ENCODE peak calls at places on chromosomes 2 and 18, in eight cellular contexts. I is fibroblast of the aortic adventitia, O is adrenal gland, G is upper lobe of left lung, T is BE2C, M is AG09309, C is suprapubic skin, F is WTC11. J is an unnamed sample.

GRCh38 chr2:234156326-234156725 is 105.8 kb downstream of the SPP2 start:
- DNase-seq in I (no peak), O (no peak), G (no peak), T (no peak), M (no peak), C (no peak), F (no peak), J (no peak)

GRCh38 chr18:49207373-49207772 is 253.1 kb downstream of the DYM start:
- DNase-seq in I (peak), O (no peak), G (no peak), T (no peak), M (no peak), C (no peak), F (no peak), J (no peak)

GRCh38 chr18:9961031-9961430 is 47.2 kb downstream of the VAPA start:
- DNase-seq in I (peak), O (peak), G (no peak), T (no peak), M (no peak), C (no peak), F (no peak), J (no peak)

GRCh38 chr2:204695506-204695905 is 150.2 kb downstream of the PARD3B start:
- DNase-seq in I (peak), O (no peak), G (no peak), T (no peak), M (peak), C (no peak), F (no peak), J (no peak)

GRCh38 chr2:162734866-162735265 is 103.7 kb downstream of the KCNH7 start:
- DNase-seq in I (no peak), O (no peak), G (no peak), T (no peak), M (no peak), C (no peak), F (no peak), J (no peak)

GRCh38 chr18:31678425-31678824 is 6.0 kb downstream of the B4GALT6 start:
- DNase-seq in I (no peak), O (peak), G (no peak), T (no peak), M (no peak), C (no peak), F (no peak), J (no peak)

GRCh38 chr2:183409662-183410061 is 285.4 kb downstream of the NUP35 start:
- DNase-seq in I (no peak), O (no peak), G (no peak), T (no peak), M (no peak), C (no peak), F (no peak), J (no peak)

GRCh38 chr2:102618452-102619413 is 620 bp upstream of the SLC9A2 start:
- DNase-seq in I (peak), O (peak), G (peak), T (no peak), M (no peak), C (no peak), F (peak), J (peak)

GRCh38 chr18:435940-436339 is 64.6 kb downstream of the COLEC12 start:
- DNase-seq in I (no peak), O (no peak), G (no peak), T (no peak), M (no peak), C (no peak), F (no peak), J (no peak)

GRCh38 chr2:219656523-219656922 is 29.1 kb downstream of the SLC4A3 start:
- DNase-seq in I (peak), O (no peak), G (no peak), T (no peak), M (no peak), C (no peak), F (no peak), J (no peak)

GRCh38 chr18:11989966-11990380 is 8.7 kb downstream of the IMPA2 start:
- DNase-seq in I (no peak), O (no peak), G (no peak), T (no peak), M (no peak), C (no peak), F (peak), J (no peak)

GRCh38 chr2:200025717-200026116 is 70.3 kb downstream of the MAIP1 start:
- DNase-seq in I (no peak), O (peak), G (no peak), T (no peak), M (no peak), C (no peak), F (no peak), J (no peak)

GRCh38 chr2:38981061-38981669 is 91.5 kb downstream of the ARHGEF33 start:
- DNase-seq in I (no peak), O (no peak), G (no peak), T (no peak), M (no peak), C (no peak), F (no peak), J (no peak)

GRCh38 chr2:209368924-209369323 is 54.9 kb upstream of the MAP2 start:
- DNase-seq in I (peak), O (peak), G (peak), T (peak), M (peak), C (no peak), F (no peak), J (no peak)

GRCh38 chr2:112305132-112305531 is 29.7 kb downstream of the ZC3H6 start:
- DNase-seq in I (no peak), O (no peak), G (no peak), T (no peak), M (no peak), C (no peak), F (no peak), J (no peak)

GRCh38 chr2:230054079-230054478 is 14.6 kb downstream of the SLC16A14 start:
- DNase-seq in I (peak), O (peak), G (no peak), T (no peak), M (peak), C (no peak), F (no peak), J (no peak)

GRCh38 chr18:5303636-5304035 is 8.1 kb upstream of the ZBTB14 start:
- DNase-seq in I (no peak), O (no peak), G (no peak), T (no peak), M (no peak), C (no peak), F (no peak), J (no peak)

GRCh38 chr2:127700527-127701192 is 637 bp upstream of the SFT2D3 start:
- DNase-seq in I (no peak), O (peak), G (peak), T (no peak), M (no peak), C (no peak), F (peak), J (peak)

GRCh38 chr2:25421746-25422431 is 80.2 kb upstream of the DNMT3A start:
- DNase-seq in I (no peak), O (no peak), G (no peak), T (no peak), M (no peak), C (no peak), F (no peak), J (no peak)

GRCh38 chr2:154527962-154528361 is 170.5 kb upstream of the KCNJ3 start:
- DNase-seq in I (no peak), O (no peak), G (no peak), T (no peak), M (no peak), C (no peak), F (no peak), J (no peak)

GRCh38 chr2:57876313-57876712 is 170.3 kb upstream of the VRK2 start:
- DNase-seq in I (no peak), O (no peak), G (no peak), T (no peak), M (no peak), C (no peak), F (no peak), J (no peak)

GRCh38 chr2:8475349-8476045 is 206.4 kb upstream of the ID2 start:
- DNase-seq in I (no peak), O (no peak), G (no peak), T (no peak), M (no peak), C (peak), F (no peak), J (no peak)

GRCh38 chr2:10514743-10515142 is 66.6 kb upstream of the ODC1 start:
- DNase-seq in I (peak), O (no peak), G (peak), T (no peak), M (peak), C (peak), F (no peak), J (no peak)

GRCh38 chr18:46215902-46216723 is 111.9 kb downstream of the HAUS1 start:
- DNase-seq in I (no peak), O (no peak), G (no peak), T (no peak), M (no peak), C (no peak), F (no peak), J (no peak)

GRCh38 chr18:46212398-46212797 is 108.2 kb downstream of the HAUS1 start:
- DNase-seq in I (no peak), O (no peak), G (no peak), T (no peak), M (no peak), C (no peak), F (no peak), J (no peak)

GRCh38 chr18:46211816-46212215 is 107.6 kb downstream of the HAUS1 start:
- DNase-seq in I (peak), O (no peak), G (no peak), T (no peak), M (no peak), C (no peak), F (no peak), J (no peak)

GRCh38 chr18:46214435-46214834 is 110.2 kb downstream of the HAUS1 start:
- DNase-seq in I (no peak), O (no peak), G (no peak), T (no peak), M (no peak), C (no peak), F (no peak), J (no peak)

GRCh38 chr18:46213295-46213694 is 109.1 kb downstream of the HAUS1 start:
- DNase-seq in I (peak), O (no peak), G (no peak), T (no peak), M (no peak), C (no peak), F (no peak), J (no peak)
- TF ChIP-seq CTCF in I (peak), O (peak), G (peak), T (peak), M (peak), C (peak), F (peak), J (peak)

DNA sequence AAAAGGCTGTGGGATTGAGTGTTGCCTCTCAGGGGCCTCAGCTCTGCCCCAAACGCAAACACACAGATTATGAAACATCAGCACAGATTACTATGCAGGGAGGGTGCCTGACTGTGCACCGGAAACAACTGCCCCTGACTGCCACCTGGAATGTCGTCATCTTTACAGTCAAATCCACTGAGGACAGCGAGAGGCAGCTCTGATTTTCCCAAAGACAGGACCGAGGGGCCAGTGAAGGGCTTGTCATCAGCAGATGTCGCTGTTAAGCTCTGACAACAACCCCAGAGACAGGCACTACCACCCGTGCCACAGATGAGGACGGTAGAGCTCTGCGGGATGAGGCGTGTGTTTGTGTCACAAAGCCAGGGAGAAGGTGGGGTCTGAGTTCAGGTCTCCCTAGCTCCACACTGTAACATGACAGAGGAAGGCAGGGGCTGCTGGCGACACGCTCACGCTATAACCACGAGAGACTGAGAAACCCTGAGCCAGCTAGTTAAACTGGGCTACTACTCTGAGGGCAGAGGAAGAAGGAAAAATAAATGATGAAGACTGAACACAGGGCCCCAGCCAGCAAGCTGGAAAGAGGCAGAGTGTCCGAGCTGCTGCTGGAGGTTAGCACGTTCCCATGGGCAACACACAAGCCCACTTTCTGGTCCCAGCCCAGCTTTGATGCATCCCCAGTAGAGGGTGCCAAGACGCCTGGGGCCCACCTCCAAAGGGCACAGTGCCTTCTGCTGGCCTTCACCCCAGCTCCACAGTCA is 47.0 kb downstream of the PARD6G start:
- DNase-seq in I (no peak), O (no peak), G (no peak), T (peak), M (no peak), C (no peak), F (peak), J (peak)
- TF ChIP-seq CTCF in I (no peak), O (no peak), G (no peak), T (peak), M (no peak), C (no peak), F (no peak), J (no peak)

GRCh38 chr18:27363918-27364317 is 178.8 kb upstream of the CHST9 start:
- DNase-seq in I (peak), O (no peak), G (no peak), T (no peak), M (no peak), C (no peak), F (no peak), J (no peak)
- TF ChIP-seq CTCF in I (no peak), O (no peak), G (no peak), T (no peak), M (no peak), C (no peak), F (no peak), J (no peak)

GRCh38 chr18:6397931-6398566 is 16.7 kb downstream of the L3MBTL4 start:
- DNase-seq in I (no peak), O (peak), G (no peak), T (no peak), M (no peak), C (no peak), F (no peak), J (no peak)
- TF ChIP-seq CTCF in I (no peak), O (no peak), G (no peak), T (no peak), M (no peak), C (no peak), F (no peak), J (no peak)

DNA sequence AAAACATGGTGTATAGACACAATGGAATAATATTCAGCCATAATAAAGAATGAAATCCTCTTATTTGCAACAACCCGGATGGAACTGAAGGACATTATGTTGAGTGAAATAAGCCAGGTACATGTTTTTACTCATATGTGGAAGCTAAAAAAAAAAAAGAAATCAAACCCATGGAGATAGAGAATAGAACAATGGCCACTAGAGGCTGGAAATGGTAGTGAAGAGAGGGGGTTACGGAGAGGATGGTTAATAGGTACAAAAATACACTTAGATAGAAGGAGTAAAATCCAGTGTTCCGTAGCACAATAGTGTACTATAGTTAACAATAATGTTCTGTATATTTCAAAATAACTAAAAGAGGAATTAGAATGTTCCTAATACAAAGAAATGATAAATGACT is 12.8 kb upstream of the KIAA2012 start:
- DNase-seq in I (no peak), O (no peak), G (no peak), T (no peak), M (no peak), C (no peak), F (no peak), J (no peak)
- TF ChIP-seq CTCF in I (peak), O (no peak), G (no peak), T (peak), M (no peak), C (no peak), F (peak), J (peak)

GRCh38 chr2:195404650-195405049 is 252.4 kb upstream of the SLC39A10 start:
- DNase-seq in I (peak), O (no peak), G (no peak), T (no peak), M (no peak), C (no peak), F (no peak), J (no peak)
- TF ChIP-seq CTCF in I (no peak), O (no peak), G (no peak), T (peak), M (no peak), C (no peak), F (no peak), J (no peak)

DNA sequence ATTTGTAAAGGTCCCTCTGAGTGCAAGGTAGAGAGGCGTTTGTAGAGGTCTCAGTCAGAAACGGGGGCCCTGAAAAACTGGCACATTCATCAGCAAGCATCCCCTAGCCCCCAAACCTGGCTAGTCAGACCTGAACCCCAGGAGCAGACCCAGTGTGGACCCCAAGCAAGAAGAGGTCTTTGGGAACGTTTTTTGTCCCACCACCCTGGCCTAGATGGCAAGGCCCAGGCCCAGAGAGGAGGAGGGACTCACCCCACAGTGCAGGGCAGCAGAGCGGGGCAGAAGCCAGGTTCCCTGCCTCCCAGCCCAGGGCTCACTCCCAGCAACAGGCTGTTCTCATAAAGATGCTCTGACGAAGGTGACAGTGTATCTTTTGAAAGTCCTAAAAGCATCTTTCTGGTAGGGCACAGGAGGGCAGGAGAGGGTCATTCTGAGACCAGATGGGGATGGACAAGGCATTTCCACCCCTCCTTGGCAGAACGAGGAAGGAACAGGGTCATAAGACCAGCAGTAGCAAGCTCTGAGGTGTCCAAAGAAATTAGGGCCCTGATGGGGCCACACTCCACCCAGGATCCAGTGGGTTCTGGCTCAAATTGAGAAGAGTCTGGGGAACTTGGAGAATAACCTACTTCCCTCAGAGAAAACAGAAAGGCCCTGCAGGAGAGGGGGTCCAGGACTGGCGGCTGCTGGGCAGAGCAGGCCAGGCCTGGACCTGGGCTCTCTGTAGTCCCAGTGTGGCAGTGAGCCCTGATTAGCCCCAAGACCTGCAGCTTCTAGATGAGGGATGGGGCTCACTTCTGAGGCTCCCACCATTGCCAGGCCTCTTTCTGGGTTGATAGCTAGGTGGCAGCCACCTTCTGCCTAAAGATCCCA is 18.2 kb downstream of the ADRA2B start:
- DNase-seq in I (no peak), O (peak), G (no peak), T (no peak), M (no peak), C (peak), F (peak), J (no peak)
- TF ChIP-seq CTCF in I (no peak), O (no peak), G (no peak), T (no peak), M (no peak), C (no peak), F (no peak), J (no peak)

GRCh38 chr18:76435321-76435989 is 59.6 kb downstream of the ZNF516 start:
- DNase-seq in I (no peak), O (no peak), G (no peak), T (no peak), M (no peak), C (no peak), F (no peak), J (no peak)
- TF ChIP-seq CTCF in I (no peak), O (no peak), G (no peak), T (peak), M (no peak), C (no peak), F (no peak), J (no peak)

DNA sequence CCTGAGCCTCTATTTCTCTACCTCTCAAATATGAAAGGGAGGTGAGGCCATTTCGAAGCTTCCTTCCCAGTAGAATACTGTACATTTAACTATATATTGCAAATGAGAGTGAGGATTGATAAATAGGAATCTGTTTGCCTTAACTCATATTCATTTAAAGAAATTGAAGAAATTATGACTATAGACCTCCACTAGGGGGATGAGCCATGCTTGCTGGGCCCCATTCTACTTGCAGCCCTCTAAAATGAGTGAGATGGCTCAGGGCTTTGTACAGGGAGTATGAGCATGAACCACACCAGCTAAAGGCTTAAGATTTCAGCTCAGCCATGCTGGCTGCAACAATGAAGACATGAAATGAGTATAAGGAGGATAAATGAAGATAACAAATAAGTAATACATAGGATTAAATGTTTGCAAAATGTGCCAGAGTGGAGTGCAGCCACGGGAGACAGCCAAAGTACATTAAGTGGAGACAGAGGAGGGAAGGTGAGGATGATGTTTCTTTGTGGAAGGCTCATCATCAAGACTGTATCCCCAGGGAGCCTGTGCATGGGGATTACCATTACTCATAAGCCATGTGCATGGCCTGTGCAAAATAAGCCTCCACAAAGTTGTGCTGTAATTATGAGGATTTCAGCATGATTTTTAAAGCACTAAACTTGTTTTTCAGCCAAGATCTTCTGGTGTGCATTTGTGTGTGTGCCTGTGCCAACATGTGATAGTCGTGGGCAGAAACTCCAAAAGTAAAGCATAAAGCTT is 300.8 kb downstream of the CNTNAP5 start:
- DNase-seq in I (no peak), O (no peak), G (no peak), T (no peak), M (no peak), C (no peak), F (no peak), J (no peak)
- TF ChIP-seq CTCF in I (no peak), O (no peak), G (no peak), T (peak), M (peak), C (no peak), F (no peak), J (peak)

GRCh38 chr2:232367591-232368233 is 10.8 kb upstream of the ALPP start:
- DNase-seq in I (no peak), O (no peak), G (no peak), T (no peak), M (no peak), C (peak), F (peak), J (peak)
- TF ChIP-seq CTCF in I (no peak), O (no peak), G (peak), T (peak), M (peak), C (no peak), F (peak), J (peak)

J was measured in glutamatergic neuron.